ENCODE peak calls at places on chromosome 4, in nine cellular contexts. L is left ventricle myocardium inferior; U is tibial nerve; D is CD8-positive, alpha-beta T cell; F is fibroblast of lung; N is IMR-90; E is esophagus squamous epithelium; I is AG04450; H is WERI-Rb-1. O is an unnamed sample. For H3K9me3 and H3K27me3, the result is how much of the 10 kb centered on the place peaks cover.

GRCh38 chr4:178553201-178553600 is 1111.0 kb upstream of the AGA start:
- DNase-seq in L (no peak), U (no peak), D (no peak), F (no peak), N (no peak), E (no peak), I (no peak), H (no peak), O (no peak)

GRCh38 chr4:48739560-48740019 is 40.5 kb downstream of the FRYL start:
- DNase-seq in L (no peak), U (no peak), D (no peak), F (no peak), N (no peak), E (no peak), I (no peak), H (no peak), O (no peak)

GRCh38 chr4:128596115-128596514 is 213.4 kb upstream of the JADE1 start:
- DNase-seq in L (no peak), U (no peak), D (no peak), F (no peak), N (no peak), E (no peak), I (no peak), H (no peak), O (no peak)

GRCh38 chr4:138088449-138089208 is 153.5 kb downstream of the SLC7A11 start:
- DNase-seq in L (no peak), U (no peak), D (no peak), F (no peak), N (no peak), E (no peak), I (no peak), H (no peak), O (no peak)

GRCh38 chr4:93759506-93759905 is 69.0 kb upstream of the ATOH1 start:
- DNase-seq in L (no peak), U (no peak), D (no peak), F (no peak), N (no peak), E (no peak), I (no peak), H (no peak), O (no peak)

GRCh38 chr4:8045909-8046308 is 106.2 kb upstream of the AFAP1 start:
- DNase-seq in L (no peak), U (no peak), D (no peak), F (no peak), N (no peak), E (no peak), I (no peak), H (no peak), O (no peak)

GRCh38 chr4:95548738-95549245 is at the start of gene UNC5C:
- DNase-seq in L (peak), U (peak), D (no peak), F (peak), N (no peak), E (no peak), I (no peak), H (peak), O (no peak)

GRCh38 chr4:111854494-111855087 is 290.7 kb upstream of the FAM241A start:
- DNase-seq in L (no peak), U (no peak), D (no peak), F (peak), N (peak), E (no peak), I (peak), H (peak), O (no peak)

GRCh38 chr4:174553828-174554227 is 31.5 kb upstream of the HPGD start:
- DNase-seq in L (no peak), U (no peak), D (no peak), F (peak), N (no peak), E (no peak), I (no peak), H (no peak), O (no peak)

GRCh38 chr4:144591401-144591800 is 54.6 kb upstream of the HHIP start:
- DNase-seq in L (no peak), U (no peak), D (no peak), F (peak), N (peak), E (no peak), I (peak), H (peak), O (no peak)

GRCh38 chr4:6608758-6609414 is 31.6 kb upstream of the MRFAP1 start:
- DNase-seq in L (peak), U (no peak), D (no peak), F (no peak), N (no peak), E (no peak), I (no peak), H (peak), O (no peak)

GRCh38 chr4:52358855-52359254 is 300.2 kb downstream of the USP46 start:
- DNase-seq in L (peak), U (no peak), D (no peak), F (no peak), N (no peak), E (no peak), I (no peak), H (no peak), O (no peak)

GRCh38 chr4:7139167-7139979 is 53.0 kb upstream of the SORCS2 start:
- DNase-seq in L (no peak), U (no peak), D (no peak), F (no peak), N (no peak), E (no peak), I (no peak), H (no peak), O (no peak)

GRCh38 chr4:183639291-183639690 is 19.7 kb downstream of the RWDD4 start:
- DNase-seq in L (no peak), U (no peak), D (no peak), F (no peak), N (peak), E (no peak), I (no peak), H (no peak), O (no peak)

GRCh38 chr4:38102942-38103604 is 142.9 kb downstream of the PTTG2 start:
- DNase-seq in L (no peak), U (no peak), D (no peak), F (no peak), N (no peak), E (no peak), I (no peak), H (no peak), O (no peak)
- H3K9me3 ChIP-seq in L (under half), U (under half), D (under half), F (under half), N (under half), E (under half), I (under half), H (under half), O (under half)

GRCh38 chr4:53587123-53587522 is 4.2 kb downstream of the LNX1 start:
- DNase-seq in L (no peak), U (no peak), D (no peak), F (no peak), N (no peak), E (no peak), I (no peak), H (no peak), O (no peak)

GRCh38 chr4:53582194-53582593 is 9.1 kb downstream of the LNX1 start:
- DNase-seq in L (no peak), U (no peak), D (no peak), F (no peak), N (no peak), E (no peak), I (no peak), H (no peak), O (no peak)

GRCh38 chr4:53583513-53583912 is 7.8 kb downstream of the LNX1 start:
- DNase-seq in L (no peak), U (peak), D (no peak), F (no peak), N (no peak), E (no peak), I (no peak), H (no peak), O (no peak)

GRCh38 chr4:53586121-53586816 is 5.0 kb downstream of the LNX1 start:
- DNase-seq in L (no peak), U (no peak), D (no peak), F (peak), N (peak), E (no peak), I (peak), H (no peak), O (no peak)

DNA sequence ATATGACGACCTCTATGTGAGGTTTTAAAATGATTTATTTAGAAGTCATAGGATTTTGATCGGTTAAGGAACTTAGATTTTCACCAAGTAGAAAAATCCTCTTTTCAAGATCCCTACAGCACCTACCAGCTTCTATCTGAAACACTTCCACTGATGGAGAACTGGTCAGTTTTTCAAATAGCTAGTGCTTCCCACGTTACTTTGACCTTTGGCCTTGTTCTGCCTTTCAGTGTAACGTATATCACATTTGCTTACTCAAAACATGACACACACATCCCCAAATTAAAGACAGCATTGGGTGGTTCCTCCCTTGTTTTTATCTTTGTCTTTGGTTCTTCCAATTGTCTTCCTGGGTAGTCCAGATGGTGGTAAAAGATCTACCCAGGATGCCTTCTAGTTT is 6.6 kb downstream of the LNX1 start:
- DNase-seq in L (no peak), U (no peak), D (no peak), F (no peak), N (no peak), E (no peak), I (no peak), H (no peak), O (no peak)
- H3K4me3 ChIP-seq in L (no peak), U (no peak), D (no peak), F (no peak), N (no peak), E (no peak), I (no peak), H (no peak), O (no peak)

GRCh38 chr4:10335050-10335449 is 122.2 kb downstream of the ZNF518B start:
- DNase-seq in L (no peak), U (no peak), D (no peak), F (no peak), N (no peak), E (no peak), I (no peak), H (no peak), O (no peak)

GRCh38 chr4:10333942-10334341 is 123.3 kb downstream of the ZNF518B start:
- DNase-seq in L (no peak), U (no peak), D (no peak), F (no peak), N (no peak), E (no peak), I (no peak), H (no peak), O (no peak)

GRCh38 chr4:10336471-10336870 is 120.8 kb downstream of the ZNF518B start:
- DNase-seq in L (no peak), U (no peak), D (no peak), F (no peak), N (no peak), E (no peak), I (no peak), H (no peak), O (no peak)

DNA sequence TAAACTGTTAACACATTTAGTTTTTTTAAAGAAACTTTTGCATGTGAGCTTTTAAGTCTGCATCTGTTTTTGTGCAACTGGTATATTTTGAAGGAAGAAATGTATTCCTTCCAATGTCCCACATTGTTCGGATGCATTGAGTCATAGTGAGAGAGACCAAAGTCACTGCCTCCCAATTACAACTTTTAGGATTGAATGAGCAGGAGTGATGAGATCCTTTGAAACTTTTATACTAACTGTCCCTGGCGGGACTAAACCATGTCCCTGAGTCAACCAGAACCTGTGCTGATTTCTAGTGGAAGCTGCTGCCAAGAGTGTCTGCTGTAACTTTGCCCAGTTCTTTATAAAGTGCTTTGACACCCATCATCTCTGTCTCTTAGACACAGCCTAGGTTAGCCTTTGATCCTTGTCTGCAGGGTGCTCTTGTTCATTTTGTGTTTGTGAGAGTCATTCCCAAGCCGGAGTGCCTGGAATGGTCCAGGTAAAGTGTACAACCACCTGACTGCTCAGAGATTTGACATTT is 122.7 kb downstream of the ZNF518B start:
- DNase-seq in L (no peak), U (no peak), D (no peak), F (no peak), N (no peak), E (no peak), I (no peak), H (no peak), O (no peak)
- H3K27me3 ChIP-seq in L (under half), U (under half), D (under half), F (under half), N (under half), E (under half), I (under half), H (under half), O (under half)

DNA sequence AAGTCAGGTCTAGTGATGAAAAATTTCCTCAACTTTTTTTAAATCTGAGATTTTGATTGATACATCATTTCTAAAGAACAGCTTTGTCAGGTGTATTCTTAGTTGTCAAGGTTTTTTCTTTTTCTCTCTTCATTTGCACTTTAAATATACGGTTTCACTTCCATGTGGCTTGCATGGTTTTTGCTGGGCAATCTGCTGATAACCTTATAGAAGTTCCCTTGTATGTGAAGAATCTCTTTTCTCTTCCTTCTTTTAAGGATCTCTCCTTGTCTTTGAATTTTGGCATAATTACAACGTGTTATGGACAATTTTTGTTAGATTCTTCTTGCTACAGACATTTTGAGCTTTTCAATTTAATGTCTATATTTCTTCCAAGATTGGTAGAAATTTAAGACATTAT is 76.4 kb downstream of the ZNF721 start:
- DNase-seq in L (no peak), U (no peak), D (no peak), F (no peak), N (no peak), E (no peak), I (no peak), H (no peak), O (no peak)
- H3K9me3 ChIP-seq in L (half or more), U (half or more), D (half or more), F (under half), N (half or more), E (under half), I (half or more), H (under half), O (half or more)

DNA sequence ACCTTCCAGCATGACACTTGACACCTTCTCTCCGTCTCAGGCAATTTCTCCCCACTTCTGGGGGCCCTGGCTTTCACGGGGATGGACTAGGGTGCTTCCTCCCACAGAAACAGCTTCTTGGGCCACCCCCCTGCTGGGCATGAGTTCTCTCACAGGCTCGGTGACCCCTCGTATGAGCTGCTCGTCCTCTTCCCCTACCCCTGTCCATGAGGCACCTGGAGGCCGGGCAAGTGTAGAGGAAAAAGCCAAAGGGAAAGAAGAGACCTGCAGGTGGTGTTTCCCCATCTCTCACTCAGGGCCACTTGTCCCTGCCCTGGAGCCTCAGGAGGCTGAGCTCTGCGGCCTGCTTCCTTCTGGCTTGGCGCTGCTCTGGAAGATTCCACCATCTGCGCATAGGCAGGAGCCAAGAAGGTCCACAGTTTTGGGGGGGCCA is 1.9 kb upstream of the RGS12 start:
- DNase-seq in L (no peak), U (no peak), D (no peak), F (no peak), N (no peak), E (no peak), I (no peak), H (no peak), O (no peak)
- H3K4me3 ChIP-seq in L (peak), U (no peak), D (no peak), F (no peak), N (no peak), E (no peak), I (no peak), H (no peak), O (peak)

GRCh38 chr4:173524218-173525117 is 5.6 kb downstream of the HAND2 start:
- DNase-seq in L (no peak), U (no peak), D (no peak), F (no peak), N (no peak), E (no peak), I (no peak), H (no peak), O (no peak)
- H3K27me3 ChIP-seq in L (half or more), U (half or more), D (half or more), F (half or more), N (half or more), E (half or more), I (half or more), H (under half), O (under half)

DNA sequence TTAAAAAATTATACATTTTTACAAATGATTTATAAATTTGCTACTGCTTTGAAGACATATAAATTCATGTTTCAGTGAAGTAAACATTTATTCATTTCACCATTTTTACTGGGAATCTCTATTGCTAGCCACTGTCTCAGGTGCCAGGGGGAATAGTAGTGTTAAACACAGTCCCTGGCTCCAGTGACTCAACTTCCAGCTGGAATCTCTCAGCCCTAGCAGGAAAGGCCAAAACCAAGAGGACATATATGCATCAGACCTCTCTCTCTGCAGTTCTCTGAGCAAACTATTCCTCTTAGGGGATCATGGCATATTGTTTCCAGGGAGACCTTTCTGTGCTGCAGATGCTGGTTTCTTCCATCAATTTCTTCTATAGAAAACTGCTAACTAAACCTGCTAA is 1009.0 kb upstream of the LCORL start:
- DNase-seq in L (no peak), U (no peak), D (no peak), F (peak), N (no peak), E (no peak), I (no peak), H (no peak), O (no peak)
- H3K9me3 ChIP-seq in L (under half), U (under half), D (under half), F (under half), N (under half), E (under half), I (under half), H (under half), O (under half)

DNA sequence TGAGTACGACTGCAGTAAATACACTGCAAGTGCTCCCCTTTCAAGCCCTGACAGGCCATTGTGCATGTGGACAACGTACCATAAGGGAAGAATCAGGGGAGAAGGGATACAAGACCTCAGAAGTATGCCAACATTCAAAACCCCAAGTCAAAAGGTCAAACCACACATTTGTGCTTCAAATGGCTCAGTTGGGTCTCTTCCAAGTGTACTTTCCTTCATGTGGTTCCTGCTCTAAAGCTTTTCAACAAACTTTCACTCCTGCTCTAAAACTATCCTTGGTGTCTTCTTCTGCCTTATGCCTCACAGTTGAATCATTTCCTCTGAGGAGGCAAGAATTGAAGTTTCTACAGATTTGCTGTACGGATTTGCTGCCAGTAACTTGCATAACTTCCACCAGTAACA is 305.7 kb upstream of the SLIT2 start:
- DNase-seq in L (no peak), U (no peak), D (no peak), F (peak), N (peak), E (no peak), I (peak), H (no peak), O (no peak)
- H3K4me3 ChIP-seq in L (no peak), U (no peak), D (no peak), F (peak), N (no peak), E (no peak), I (no peak), H (no peak), O (no peak)

GRCh38 chr4:154612472-154613414 is at the start of gene FGG:
- DNase-seq in L (no peak), U (no peak), D (no peak), F (no peak), N (no peak), E (no peak), I (no peak), H (no peak), O (no peak)
- H3K27me3 ChIP-seq in L (under half), U (under half), D (under half), F (under half), N (under half), E (under half), I (under half), H (under half), O (under half)